ENCODE peak calls at places on chromosomes 12 and 14, in eight cellular contexts. P is HFFc6; H is T-helper 2 cell; Q is SK-N-SH; B is effector memory CD4-positive, alpha-beta T cell; F is activated CD4-positive, alpha-beta T cell treated with anti-CD3 and anti-CD28 coated beads for 36 hours; N is mucosa of gallbladder; R is left ventricle myocardium superior. T is an unnamed sample.

GRCh38 chr12:93007539-93007938 is 78.4 kb upstream of the EEA1 start:
- DNase-seq in P (no peak), Q (no peak), R (no peak), B (no peak), N (no peak), H (no peak), F (no peak), T (no peak)

GRCh38 chr12:5402009-5402408 is 29.9 kb upstream of the NTF3 start:
- DNase-seq in R (no peak), H (no peak), N (no peak), B (no peak), Q (no peak), F (no peak), P (no peak), T (no peak)

GRCh38 chr12:93767524-93767863 is 90.3 kb downstream of the CRADD start:
- DNase-seq in Q (no peak), H (no peak), R (no peak), B (no peak), F (no peak), N (no peak), P (no peak), T (no peak)

GRCh38 chr14:63276492-63277342 is 42.0 kb downstream of the GPHB5 start:
- DNase-seq in F (no peak), R (no peak), B (no peak), Q (peak; percentile 48), P (peak; percentile 68), H (no peak), N (no peak), T (peak; percentile 48)

GRCh38 chr14:68421116-68421515 is 371.8 kb downstream of the ZFP36L1 start:
- DNase-seq in P (no peak), N (no peak), R (no peak), Q (no peak), B (no peak), F (no peak), H (no peak), T (no peak)

GRCh38 chr14:68781161-68782021 is 11.5 kb downstream of the ZFP36L1 start:
- DNase-seq in H (no peak), B (peak; percentile 65), N (peak; percentile 61), R (peak; percentile 32), P (no peak), F (peak; percentile 75), Q (no peak), T (peak; percentile 39)

GRCh38 chr14:99393059-99393655 is 87.5 kb downstream of the SETD3 start:
- DNase-seq in P (no peak), R (peak; percentile 38), F (peak; percentile 69), Q (peak; percentile 64), B (no peak), N (no peak), H (peak; percentile 9), T (peak; percentile 56)

GRCh38 chr14:32996343-32996742 is 57.7 kb downstream of the NPAS3 start:
- DNase-seq in P (no peak), N (no peak), R (no peak), Q (no peak), H (peak; percentile 0), B (no peak), F (no peak), T (no peak)

GRCh38 chr14:102209224-102209966 is 69.7 kb downstream of the WDR20 start:
- DNase-seq in F (no peak), N (no peak), B (no peak), H (no peak), Q (peak; percentile 67), R (no peak), P (peak; percentile 47), T (no peak)

GRCh38 chr14:91732859-91733477 is 1.1 kb upstream of the CATSPERB start:
- DNase-seq in H (no peak), R (no peak), N (no peak), B (no peak), F (no peak), Q (no peak), P (no peak), T (no peak)

GRCh38 chr14:61260939-61261776 is 20.0 kb downstream of the TMEM30B start:
- DNase-seq in H (no peak), N (no peak), R (no peak), P (peak; percentile 84), Q (no peak), F (no peak), B (no peak), T (no peak)

GRCh38 chr14:105414456-105415371 is 4.9 kb upstream of the MTA1 start:
- DNase-seq in R (peak; percentile 91), N (peak; percentile 54), Q (peak; percentile 94), P (no peak), F (peak; percentile 81), B (peak; percentile 42), H (peak; percentile 61), T (no peak)

GRCh38 chr12:6033546-6033945 is 88.5 kb upstream of the ANO2 start:
- DNase-seq in R (no peak), F (peak; percentile 10), B (no peak), N (no peak), P (no peak), Q (no peak), H (no peak), T (no peak)

GRCh38 chr12:118310320-118310719 is 62.4 kb downstream of the TAOK3 start:
- DNase-seq in Q (no peak), P (no peak), N (no peak), B (no peak), H (no peak), R (no peak), F (no peak), T (no peak)

GRCh38 chr14:34872822-34873590 is 2.2 kb downstream of the BAZ1A start:
- DNase-seq in Q (no peak), H (no peak), B (no peak), R (no peak), P (peak; percentile 63), F (no peak), N (no peak), T (peak; percentile 23)

GRCh38 chr12:16165506-16165905 is 112.0 kb downstream of the SLC15A5 start:
- DNase-seq in Q (peak; percentile 16), H (no peak), P (peak; percentile 35), R (no peak), B (no peak), N (peak; percentile 26), F (peak; percentile 4), T (peak; percentile 72)

GRCh38 chr14:86015916-86016315 is 486.0 kb downstream of the FLRT2 start:
- DNase-seq in P (no peak), B (no peak), R (no peak), H (no peak), N (no peak), Q (no peak), F (no peak), T (no peak)

GRCh38 chr14:58796636-58797429 is 159.1 kb downstream of the DACT1 start:
- DNase-seq in F (no peak), P (no peak), B (no peak), N (no peak), Q (no peak), R (no peak), H (no peak), T (no peak)